ENCODE peak calls at places on chromosomes 6 and 20, in five cellular contexts. T is tibial nerve, A is lower leg skin, G is suprapubic skin, I is fibroblast of lung. M is an unnamed sample.

GRCh38 chr6:71496018-71496800 is 207.6 kb downstream of the OGFRL1 start:
- DNase-seq in T (no peak), G (no peak), I (peak), A (no peak), M (no peak)

GRCh38 chr20:23937303-23938117 is 51.1 kb downstream of the GGTLC1 start:
- DNase-seq in T (peak), A (peak), I (peak), G (no peak), M (no peak)

GRCh38 chr6:99592900-99593299 is 13.7 kb upstream of the PRDM13 start:
- DNase-seq in G (no peak), A (no peak), T (no peak), I (no peak), M (no peak)

GRCh38 chr20:41672282-41672681 is 54.1 kb upstream of the CHD6 start:
- DNase-seq in A (no peak), G (no peak), T (no peak), I (no peak), M (peak)

GRCh38 chr6:11732036-11732545 is 46.5 kb downstream of the ADTRP start:
- DNase-seq in A (peak), T (peak), I (no peak), G (peak), M (peak)

GRCh38 chr6:119226089-119226488 is 123.5 kb downstream of the MAN1A1 start:
- DNase-seq in G (no peak), T (no peak), A (no peak), I (no peak), M (no peak)

GRCh38 chr20:50727792-50728485 is 3.4 kb upstream of the PARD6B start:
- DNase-seq in A (no peak), T (no peak), I (no peak), G (no peak), M (no peak)

GRCh38 chr20:63628246-63628975 is 1.5 kb upstream of the GMEB2 start:
- DNase-seq in A (no peak), T (peak), I (peak), G (no peak), M (no peak)

GRCh38 chr6:48084201-48084600 is 26.8 kb downstream of the PTCHD4 start:
- DNase-seq in G (no peak), A (no peak), I (no peak), T (no peak), M (no peak)

GRCh38 chr6:136920858-136921520 is 1.1 kb upstream of the SLC35D3 start:
- DNase-seq in T (no peak), A (no peak), G (no peak), I (peak), M (no peak)

GRCh38 chr20:59159822-59160740 is 3.5 kb upstream of the ZNF831 start:
- DNase-seq in A (no peak), I (no peak), G (no peak), T (no peak), M (no peak)

GRCh38 chr20:2089447-2089846 is 12.2 kb upstream of the STK35 start:
- DNase-seq in G (no peak), T (no peak), I (no peak), A (no peak), M (peak)

GRCh38 chr20:2086980-2087377 is 14.6 kb upstream of the STK35 start:
- DNase-seq in A (no peak), I (no peak), T (no peak), G (no peak), M (peak)

GRCh38 chr20:2088904-2089303 is 12.7 kb upstream of the STK35 start:
- DNase-seq in G (no peak), T (no peak), A (no peak), I (no peak), M (no peak)

GRCh38 chr20:2084703-2085102 is 16.9 kb upstream of the STK35 start:
- DNase-seq in G (no peak), A (no peak), T (no peak), I (no peak), M (no peak)

GRCh38 chr20:2086177-2086979 is 15.2 kb upstream of the STK35 start:
- DNase-seq in I (no peak), G (no peak), A (no peak), T (no peak), M (no peak)
- TF ChIP-seq CTCF in I (peak), G (no peak), A (no peak), T (no peak), M (peak)

GRCh38 chr20:60454491-60454890 is 496.3 kb downstream of the CDH26 start:
- DNase-seq in A (no peak), G (no peak), I (no peak), T (no peak), M (no peak)

GRCh38 chr20:60459212-60459611 is 501.0 kb downstream of the CDH26 start:
- DNase-seq in A (no peak), T (no peak), G (no peak), I (no peak), M (no peak)

GRCh38 chr20:60453388-60453787 is 495.2 kb downstream of the CDH26 start:
- DNase-seq in I (no peak), G (no peak), T (no peak), A (no peak), M (no peak)

GRCh38 chr20:60455272-60455671 is 497.0 kb downstream of the CDH26 start:
- DNase-seq in T (no peak), I (no peak), G (no peak), A (no peak), M (no peak)

GRCh38 chr20:60453847-60454246 is 495.6 kb downstream of the CDH26 start:
- DNase-seq in I (no peak), G (no peak), T (no peak), A (no peak), M (no peak)
- TF ChIP-seq CTCF in I (no peak), G (no peak), T (no peak), A (no peak), M (no peak)

DNA sequence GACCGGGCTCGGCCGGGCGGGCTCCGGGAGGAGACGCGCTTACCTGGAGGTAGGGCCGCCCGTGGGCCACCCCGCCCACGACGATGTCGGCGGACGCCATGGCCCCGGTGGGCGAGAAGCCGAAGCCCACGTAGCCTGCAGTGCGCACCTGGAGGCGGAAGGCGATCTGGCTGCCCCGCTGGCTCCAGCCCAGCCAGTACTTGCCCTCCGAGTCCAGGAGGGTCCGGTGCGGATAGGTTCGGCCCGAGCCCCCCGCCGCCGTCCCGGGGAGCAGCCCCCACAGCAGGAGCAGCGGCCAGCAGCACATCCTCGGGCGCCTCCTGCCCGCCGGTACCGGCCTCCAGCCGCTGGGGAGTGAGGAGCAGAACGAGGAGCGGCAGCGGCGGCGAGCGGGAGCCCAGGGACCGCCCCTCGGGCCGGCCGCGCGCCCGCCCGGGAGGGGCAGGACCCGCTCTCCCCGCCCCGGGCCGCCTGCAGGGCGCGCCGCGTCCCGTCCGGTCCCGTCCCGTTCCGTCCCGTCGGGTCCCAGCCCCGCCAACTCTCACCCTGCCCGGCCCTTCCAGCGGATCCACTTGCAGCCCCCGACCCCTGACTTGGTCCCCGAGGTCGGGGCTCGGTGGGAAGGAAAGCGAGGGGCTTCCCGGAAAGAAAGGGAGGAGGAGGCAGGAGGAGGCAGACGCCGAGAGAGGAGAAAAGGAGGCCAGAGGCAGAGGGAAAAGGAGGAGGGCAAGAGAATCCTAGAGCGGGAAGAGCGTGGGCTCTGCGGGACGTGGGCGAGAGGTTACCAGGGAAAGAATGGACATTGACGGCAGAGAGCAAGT is at the start of gene MOXD1:
- DNase-seq in G (no peak), T (no peak), I (peak), A (no peak), M (peak)
- TF ChIP-seq CTCF in G (no peak), T (peak), I (peak), A (no peak), M (peak)

GRCh38 chr6:68777956-68778355 is 142.9 kb downstream of the ADGRB3 start:
- DNase-seq in A (no peak), G (no peak), I (peak), T (peak), M (no peak)

GRCh38 chr6:68776382-68776781 is 141.3 kb downstream of the ADGRB3 start:
- DNase-seq in G (no peak), T (no peak), I (no peak), A (no peak), M (no peak)

GRCh38 chr6:68779366-68779765 is 144.3 kb downstream of the ADGRB3 start:
- DNase-seq in G (no peak), I (no peak), A (no peak), T (no peak), M (no peak)

GRCh38 chr6:68774843-68775242 is 139.8 kb downstream of the ADGRB3 start:
- DNase-seq in A (no peak), T (no peak), I (no peak), G (no peak), M (no peak)

DNA sequence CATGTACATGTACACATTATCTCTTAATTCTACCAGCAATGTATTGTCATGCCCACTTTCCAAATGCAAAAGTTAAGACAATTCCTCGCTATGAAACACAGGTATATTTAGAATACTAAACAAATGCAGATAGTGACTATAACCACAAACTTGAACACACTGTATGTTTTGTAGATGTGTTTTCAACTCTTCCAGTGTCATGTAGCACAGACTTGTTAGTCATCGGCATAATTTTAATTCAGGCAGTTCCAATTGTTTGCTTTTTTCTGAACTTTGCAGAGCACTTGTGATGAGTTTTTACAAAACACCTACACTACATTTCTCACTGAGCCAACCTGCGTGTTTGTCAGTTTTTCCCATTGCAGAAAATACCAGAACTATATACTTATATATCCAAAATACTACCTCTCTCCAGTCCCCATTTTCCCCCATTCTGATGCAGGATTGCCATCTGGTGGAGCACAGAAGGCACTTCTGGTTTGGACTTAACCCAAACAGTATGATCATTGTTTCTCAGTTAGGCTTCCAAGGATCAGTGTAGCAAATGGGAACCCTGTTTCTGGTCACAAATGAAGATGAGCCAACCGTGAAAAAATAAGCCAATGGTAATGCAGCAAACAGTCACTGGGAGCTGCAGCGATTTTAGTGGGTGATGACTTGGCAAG is 143.4 kb downstream of the ADGRB3 start:
- DNase-seq in T (no peak), I (peak), G (no peak), A (no peak), M (no peak)
- TF ChIP-seq CTCF in T (peak), I (peak), G (peak), A (no peak), M (peak)

GRCh38 chr20:419556-420168 is 11.6 kb downstream of the RBCK1 start:
- DNase-seq in A (no peak), I (no peak), G (no peak), T (no peak), M (no peak)
- TF ChIP-seq CTCF in A (no peak), I (no peak), G (no peak), T (no peak), M (no peak)

GRCh38 chr6:158706369-158706982 is 56.6 kb downstream of the SYTL3 start:
- DNase-seq in I (peak), G (no peak), A (no peak), T (peak), M (no peak)
- TF ChIP-seq CTCF in I (peak), G (no peak), A (no peak), T (peak), M (peak)

DNA sequence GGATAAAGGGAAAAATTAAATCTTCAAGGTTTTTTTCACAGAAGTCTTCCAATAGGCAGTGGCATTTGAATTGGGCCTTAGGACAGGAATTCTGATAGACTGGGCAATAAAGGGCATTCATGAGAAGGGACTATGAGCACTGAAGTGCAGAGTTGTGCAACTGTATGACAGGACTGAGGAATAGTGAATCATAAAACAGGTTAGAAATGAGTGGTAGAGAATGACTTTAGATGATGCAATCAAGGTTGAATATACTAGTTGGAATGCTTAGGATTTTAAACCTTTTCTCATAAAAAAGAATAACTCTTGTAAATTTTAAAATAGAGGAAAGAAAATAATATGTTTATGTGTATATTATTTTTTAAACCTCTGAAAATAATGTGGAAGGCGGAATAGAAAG is 944.7 kb downstream of the PHF3 start:
- DNase-seq in T (no peak), G (no peak), I (peak), A (no peak), M (no peak)
- TF ChIP-seq CTCF in T (no peak), G (no peak), I (no peak), A (no peak), M (no peak)